ENCODE peak calls at places on chromosomes 7 and 10, in eight cellular contexts. N is AG09319; R is astrocyte of the spinal cord; P is AG09309; V is CD4-positive, alpha-beta T cell; Q is transverse colon; D is Panc1; Z is colonic mucosa. O is an unnamed sample.

GRCh38 chr7:29627631-29628030 is 64.0 kb downstream of the PRR15 start:
- DNase-seq in Q (no peak), D (no peak), P (no peak), V (no peak), Z (no peak), N (no peak), R (no peak), O (no peak)

GRCh38 chr10:12390733-12391132 is 41.4 kb downstream of the CAMK1D start:
- DNase-seq in P (no peak), Z (no peak), V (no peak), Q (no peak), N (no peak), R (peak), D (no peak), O (no peak)

GRCh38 chr7:44912775-44913347 is 27.5 kb upstream of the PURB start:
- DNase-seq in P (no peak), Z (no peak), N (no peak), V (no peak), Q (no peak), R (no peak), D (no peak), O (no peak)

GRCh38 chr10:128463991-128464755 is 337.9 kb upstream of the MKI67 start:
- DNase-seq in V (peak), N (no peak), P (no peak), Q (peak), Z (peak), R (peak), D (peak), O (no peak)

GRCh38 chr10:79262131-79262530 is 85.1 kb upstream of the PPIF start:
- DNase-seq in Q (no peak), Z (no peak), P (no peak), V (no peak), D (no peak), N (no peak), R (no peak), O (no peak)

GRCh38 chr10:94006591-94007550 is 13.1 kb downstream of the PLCE1 start:
- DNase-seq in D (no peak), Z (peak), V (no peak), R (peak), N (peak), P (peak), Q (peak), O (peak)

GRCh38 chr10:46541735-46542566 is 14.5 kb downstream of the GPRIN2 start:
- DNase-seq in N (no peak), V (no peak), Q (peak), D (no peak), P (no peak), R (no peak), Z (no peak), O (no peak)

GRCh38 chr7:105675873-105676484 is 94.7 kb upstream of the EFCAB10 start:
- DNase-seq in V (peak), D (no peak), P (no peak), R (no peak), N (no peak), Q (peak), Z (no peak), O (no peak)

GRCh38 chr7:112510032-112510742 is 29.4 kb downstream of the LSMEM1 start:
- DNase-seq in Q (no peak), N (no peak), Z (no peak), R (peak), D (no peak), V (no peak), P (peak), O (peak)

GRCh38 chr7:42407311-42407710 is 170.3 kb upstream of the GLI3 start:
- DNase-seq in Z (no peak), N (no peak), Q (no peak), P (no peak), R (no peak), V (no peak), D (no peak), O (no peak)

GRCh38 chr10:17062493-17063487 is 66.8 kb downstream of the CUBN start:
- DNase-seq in N (peak), Z (no peak), Q (no peak), V (no peak), D (peak), P (no peak), R (peak), O (peak)

GRCh38 chr7:144937199-144937598 is 101.3 kb upstream of the TPK1 start:
- DNase-seq in Q (no peak), Z (no peak), V (no peak), D (no peak), N (no peak), P (no peak), R (no peak), O (no peak)

GRCh38 chr7:122054393-122054792 is 89.7 kb downstream of the AASS start:
- DNase-seq in Z (no peak), V (no peak), D (no peak), N (no peak), P (no peak), R (no peak), Q (no peak), O (no peak)

GRCh38 chr7:117157121-117157870 is 165.6 kb downstream of the WNT2 start:
- DNase-seq in Z (no peak), V (no peak), R (peak), N (peak), D (no peak), Q (no peak), P (peak), O (peak)

GRCh38 chr7:102390697-102391484 is 5.3 kb upstream of the PRKRIP1 start:
- DNase-seq in D (peak), R (peak), P (no peak), V (peak), N (peak), Z (peak), Q (peak), O (no peak)

GRCh38 chr10:50536617-50537252 is 87.0 kb downstream of the SGMS1 start:
- DNase-seq in V (no peak), N (no peak), D (no peak), P (no peak), Z (no peak), R (peak), Q (no peak), O (no peak)

GRCh38 chr10:79068203-79068561 is 584 bp upstream of the ZMIZ1 start:
- DNase-seq in P (no peak), Z (peak), V (peak), Q (no peak), D (no peak), R (no peak), N (no peak), O (no peak)

GRCh38 chr7:104584620-104585019 is 256.2 kb downstream of the LHFPL3 start:
- DNase-seq in D (no peak), Z (no peak), Q (no peak), R (peak), P (no peak), V (no peak), N (no peak), O (no peak)

GRCh38 chr7:21642422-21642821 is 99.6 kb downstream of the DNAH11 start:
- DNase-seq in N (no peak), D (no peak), P (no peak), Z (no peak), V (no peak), Q (no peak), R (peak), O (no peak)

GRCh38 chr7:113109718-113110117 is 8.6 kb downstream of the SMIM30 start:
- DNase-seq in R (no peak), Z (no peak), N (no peak), Q (no peak), V (no peak), P (no peak), D (no peak), O (no peak)

GRCh38 chr7:2231992-2232765 is 566 bp downstream of the MAD1L1 start:
- DNase-seq in Z (no peak), D (no peak), R (no peak), Q (no peak), V (peak), P (no peak), N (no peak), O (no peak)

GRCh38 chr10:127041561-127041960 is 136.3 kb downstream of the DOCK1 start:
- DNase-seq in Q (no peak), P (peak), Z (peak), D (no peak), V (no peak), R (peak), N (peak), O (peak)

GRCh38 chr10:98414932-98415709 is at the start of gene PYROXD2:
- DNase-seq in Z (peak), V (peak), R (peak), Q (peak), D (no peak), N (peak), P (peak), O (peak)

GRCh38 chr7:83159731-83160130 is 3.0 kb downstream of the PCLO start:
- DNase-seq in R (no peak), Q (no peak), N (no peak), D (no peak), Z (no peak), V (no peak), P (no peak), O (no peak)

GRCh38 chr7:106070201-106070551 is 41.9 kb downstream of the SYPL1 start:
- DNase-seq in P (no peak), Z (no peak), R (no peak), D (no peak), V (no peak), Q (no peak), N (no peak), O (no peak)

DNA sequence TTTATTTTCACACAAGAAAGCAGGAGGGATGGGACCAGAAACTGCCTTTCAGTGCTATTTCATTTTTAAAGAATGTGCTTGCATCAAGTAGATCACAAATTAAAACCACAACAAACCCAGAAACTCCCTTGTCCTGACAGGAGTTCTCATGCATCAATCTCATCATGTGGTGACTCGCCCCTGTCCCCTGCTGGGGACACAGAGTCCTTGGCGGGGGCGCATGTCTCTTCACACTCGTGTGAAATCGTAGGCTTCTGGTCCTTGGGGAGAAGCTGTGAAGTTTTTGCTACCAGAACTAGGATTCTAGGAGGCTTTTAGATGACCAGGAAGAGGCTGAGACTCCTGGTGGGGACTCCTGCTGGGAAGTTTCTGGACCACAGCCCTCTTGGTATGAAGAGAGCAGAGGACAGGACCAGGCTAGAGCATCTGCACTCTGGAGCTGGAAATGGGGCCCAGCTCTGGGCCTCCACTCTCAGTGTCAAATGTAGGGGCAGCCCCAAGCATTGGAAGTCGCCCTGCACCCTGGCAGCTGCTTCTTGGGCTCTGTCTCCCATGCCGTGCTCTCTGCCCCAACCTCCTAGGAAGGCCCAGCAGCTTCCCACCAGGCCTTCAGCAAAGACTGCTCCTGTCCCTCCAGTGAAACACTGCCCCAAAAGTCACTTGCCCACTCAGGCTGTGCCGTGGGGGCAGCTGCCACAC is 9.8 kb upstream of the OPN4 start:
- DNase-seq in Z (no peak), P (no peak), V (no peak), D (no peak), R (peak), N (no peak), Q (no peak), O (no peak)
- TF ChIP-seq CTCF in Z (no peak), P (peak), V (no peak), D (no peak), R (peak), N (peak), Q (no peak), O (peak)

DNA sequence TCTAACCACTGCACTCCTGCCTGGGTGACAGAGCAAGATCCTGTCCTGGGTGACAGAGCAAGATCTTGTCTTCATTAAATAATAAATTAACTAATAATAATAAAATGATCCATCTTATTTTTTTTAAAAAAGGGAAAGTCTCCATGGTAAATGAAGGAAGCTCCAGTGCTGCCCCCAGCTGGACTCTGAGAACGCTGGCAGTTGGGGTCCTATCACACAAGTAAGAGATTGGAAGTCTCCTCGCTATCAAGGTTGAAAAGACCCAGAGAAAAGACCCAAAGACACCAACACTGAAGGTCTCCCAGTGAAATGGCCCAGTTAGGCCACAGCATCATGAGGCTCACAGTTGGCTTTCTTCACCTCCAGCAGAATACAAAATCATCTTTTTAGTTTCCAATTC is 13.8 kb upstream of the C10orf67 start:
- DNase-seq in N (no peak), D (no peak), P (no peak), Q (no peak), V (no peak), Z (no peak), R (no peak), O (no peak)
- TF ChIP-seq CTCF in N (peak), D (no peak), P (peak), Q (no peak), V (no peak), Z (no peak), R (peak), O (peak)

GRCh38 chr10:23516530-23516929 is 77.7 kb downstream of the OTUD1 start:
- DNase-seq in Z (no peak), N (no peak), D (no peak), P (no peak), Q (no peak), R (peak), V (no peak), O (no peak)
- TF ChIP-seq CTCF in Z (no peak), N (peak), D (peak), P (peak), Q (peak), R (peak), V (peak), O (peak)

GRCh38 chr7:129493555-129493954 is 8.8 kb upstream of the SMKR1 start:
- DNase-seq in P (no peak), Z (no peak), N (no peak), R (no peak), D (no peak), Q (no peak), V (no peak), O (no peak)

GRCh38 chr7:129492406-129492805 is 9.9 kb upstream of the SMKR1 start:
- DNase-seq in R (no peak), N (no peak), Z (no peak), Q (no peak), P (no peak), D (no peak), V (no peak), O (no peak)

GRCh38 chr7:129495987-129496386 is 6.3 kb upstream of the SMKR1 start:
- DNase-seq in P (no peak), D (no peak), R (no peak), N (no peak), Z (no peak), V (no peak), Q (no peak), O (no peak)

GRCh38 chr7:129496653-129497052 is 5.7 kb upstream of the SMKR1 start:
- DNase-seq in V (no peak), N (no peak), P (no peak), Q (no peak), R (no peak), D (no peak), Z (no peak), O (no peak)

GRCh38 chr7:129494041-129494440 is 8.3 kb upstream of the SMKR1 start:
- DNase-seq in D (peak), V (no peak), P (peak), N (peak), Z (no peak), R (peak), Q (no peak), O (peak)
- TF ChIP-seq CTCF in D (no peak), V (no peak), P (no peak), N (no peak), Z (no peak), R (no peak), Q (no peak), O (no peak)

GRCh38 chr10:83310688-83311087 is 828.6 kb upstream of the GHITM start:
- DNase-seq in P (no peak), Z (no peak), Q (no peak), V (no peak), N (no peak), R (no peak), D (no peak), O (no peak)
- TF ChIP-seq CTCF in P (no peak), Z (no peak), Q (no peak), V (no peak), N (no peak), R (no peak), D (no peak), O (no peak)

GRCh38 chr10:3045471-3046209 is 21.7 kb upstream of the PFKP start:
- DNase-seq in Q (peak), D (no peak), R (peak), P (peak), N (peak), V (no peak), Z (peak), O (peak)
- TF ChIP-seq CTCF in Q (no peak), D (no peak), R (peak), P (peak), N (peak), V (no peak), Z (no peak), O (peak)

DNA sequence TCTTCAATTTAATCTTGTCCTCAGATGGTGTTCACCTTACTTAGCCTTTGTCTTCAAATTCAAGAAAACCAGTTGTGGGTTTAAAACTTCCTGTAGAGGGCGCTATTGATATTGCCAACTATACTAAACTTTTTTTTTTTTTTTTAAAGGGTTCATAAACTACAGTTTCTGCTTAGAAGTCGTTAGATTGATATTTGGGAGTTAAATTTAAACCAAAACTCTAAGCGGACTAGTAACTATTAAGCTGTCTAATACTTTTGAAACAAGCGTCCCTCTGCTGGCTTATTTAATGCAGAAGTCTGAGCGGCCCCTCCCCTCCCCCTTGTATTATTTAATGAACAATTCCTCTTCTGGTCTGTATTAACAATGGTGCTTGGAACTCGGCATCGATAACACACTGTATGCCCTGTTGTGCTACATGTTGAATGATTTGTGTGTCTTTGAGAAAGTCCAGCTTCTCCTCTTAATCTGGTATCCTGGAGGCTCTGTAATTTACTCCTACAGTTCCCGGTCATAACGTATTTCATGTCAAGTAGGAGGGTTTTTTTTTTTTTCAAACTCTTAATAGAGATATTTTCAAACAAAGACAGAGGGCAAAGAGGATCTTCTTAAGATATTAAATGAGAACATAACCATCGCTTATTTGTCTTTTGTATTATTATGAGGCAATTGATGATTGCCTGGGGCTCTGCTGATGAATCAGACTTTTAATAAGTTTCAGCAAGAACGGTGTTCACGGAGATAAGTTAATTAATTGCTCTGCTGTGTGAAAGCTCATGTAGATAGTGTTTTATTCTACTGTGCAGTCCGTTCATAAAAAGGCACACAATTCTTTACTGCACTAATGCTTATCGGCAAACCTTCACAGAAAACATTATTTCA is 22.6 kb upstream of the CREB5 start:
- DNase-seq in D (no peak), N (peak), P (peak), Q (no peak), R (peak), Z (no peak), V (no peak), O (no peak)
- TF ChIP-seq CTCF in D (peak), N (peak), P (peak), Q (peak), R (peak), Z (peak), V (peak), O (peak)